ENCODE peak calls at places on chromosomes 1 and 21, in nine cellular contexts. G, P, Z, V, K, X, S, T and J are unnamed samples.

GRCh38 chr1:147504801-147505303 is 36.4 kb upstream of the BCL9 start:
- DNase-seq in P (peak), V (peak), K (peak), Z (no peak), G (peak), T (no peak), S (no peak), X (no peak), J (no peak)

GRCh38 chr1:210464519-210465039 is 135.9 kb downstream of the HHAT start:
- DNase-seq in T (no peak), G (peak), P (no peak), S (no peak), X (no peak), Z (no peak), V (no peak), K (no peak), J (no peak)

GRCh38 chr1:179036844-179037465 is 11.3 kb downstream of the FAM20B start:
- DNase-seq in G (no peak), T (no peak), X (no peak), P (no peak), V (no peak), Z (no peak), K (no peak), S (no peak), J (no peak)

GRCh38 chr21:33383056-33383888 is 19.9 kb upstream of the IFNGR2 start:
- DNase-seq in S (no peak), G (peak), X (peak), V (peak), P (peak), Z (no peak), K (peak), T (peak), J (no peak)

GRCh38 chr1:201917362-201918033 is 28.8 kb downstream of the SHISA4 start:
- DNase-seq in Z (no peak), K (peak), S (no peak), V (peak), G (no peak), T (no peak), P (peak), X (no peak), J (no peak)

GRCh38 chr1:160400646-160401486 is 502 bp downstream of the VANGL2 start:
- DNase-seq in P (no peak), S (no peak), K (no peak), X (no peak), G (no peak), V (peak), Z (no peak), T (no peak), J (no peak)

GRCh38 chr1:96973605-96974004 is 252.0 kb downstream of the PTBP2 start:
- DNase-seq in T (no peak), V (no peak), X (no peak), P (no peak), S (no peak), K (peak), Z (no peak), G (peak), J (no peak)

GRCh38 chr21:27681038-27681437 is 714.1 kb upstream of the ADAMTS5 start:
- DNase-seq in V (no peak), T (no peak), Z (no peak), X (no peak), S (no peak), P (no peak), G (no peak), K (no peak), J (no peak)

GRCh38 chr1:184504012-184504694 is 117.3 kb downstream of the C1orf21 start:
- DNase-seq in G (no peak), S (no peak), V (no peak), Z (no peak), X (no peak), K (no peak), P (no peak), T (no peak), J (no peak)

GRCh38 chr1:229342902-229343587 is at the start of gene CCSAP:
- DNase-seq in S (no peak), V (no peak), P (peak), G (no peak), X (peak), T (no peak), Z (peak), K (peak), J (peak)

GRCh38 chr21:42578761-42579415 is 65.2 kb downstream of the SLC37A1 start:
- DNase-seq in K (no peak), V (no peak), P (no peak), Z (no peak), T (no peak), X (no peak), S (no peak), G (no peak), J (no peak)

GRCh38 chr1:117076648-117077047 is 16.5 kb downstream of the TTF2 start:
- DNase-seq in V (no peak), S (no peak), K (no peak), G (no peak), P (no peak), X (no peak), T (no peak), Z (no peak), J (no peak)

GRCh38 chr1:205598841-205599666 is 32.8 kb downstream of the ELK4 start:
- DNase-seq in S (peak), T (peak), Z (no peak), G (no peak), P (peak), V (no peak), K (peak), X (no peak), J (no peak)

GRCh38 chr1:98931134-98931835 is 73.4 kb downstream of the PLPPR5 start:
- DNase-seq in V (no peak), G (no peak), K (no peak), P (no peak), T (no peak), S (no peak), X (no peak), Z (no peak), J (no peak)

GRCh38 chr1:17696417-17697301 is 58.5 kb upstream of the ACTL8 start:
- DNase-seq in K (peak), V (peak), Z (no peak), P (peak), G (no peak), T (no peak), S (no peak), X (no peak), J (no peak)

GRCh38 chr1:25743164-25744139 is 56.5 kb upstream of the SELENON start:
- DNase-seq in X (no peak), K (peak), G (peak), T (peak), S (no peak), Z (peak), P (peak), V (no peak), J (no peak)

GRCh38 chr1:53198241-53198651 is 1.6 kb downstream of the CPT2 start:
- DNase-seq in X (no peak), K (peak), V (no peak), S (no peak), G (no peak), Z (no peak), T (no peak), P (no peak), J (no peak)

GRCh38 chr21:42234464-42235241 is 15.7 kb downstream of the ABCG1 start:
- DNase-seq in S (peak), X (no peak), G (peak), K (peak), P (peak), T (no peak), Z (peak), V (peak), J (peak)

GRCh38 chr1:199859525-199859924 is 168.0 kb upstream of the NR5A2 start:
- DNase-seq in Z (no peak), V (no peak), G (no peak), T (no peak), P (no peak), K (peak), X (no peak), S (no peak), J (no peak)